ENCODE peak calls at places on chromosomes 16 and 17, in seven cellular contexts. Z is H1, L is A549, U is GM12878, N is K562, Y is HCT116, P is HepG2. F is an unnamed sample.

GRCh38 chr17:40486513-40487370 is 14.7 kb downstream of the TNS4 start:
- DNase-seq in Z (no peak), P (no peak), U (no peak), L (no peak), Y (peak), N (no peak), F (peak)

GRCh38 chr16:75555213-75555706 is 792 bp downstream of the TMEM231 start:
- DNase-seq in N (peak), Z (peak), U (no peak), P (peak), L (peak), Y (peak), F (peak)

GRCh38 chr17:72421128-72422092 is 300.6 kb downstream of the SOX9 start:
- DNase-seq in Z (no peak), U (peak), P (peak), L (peak), N (peak), Y (peak), F (peak)

GRCh38 chr17:8019665-8020064 is 17.2 kb downstream of the GUCY2D start:
- DNase-seq in U (no peak), Z (no peak), N (no peak), Y (no peak), P (no peak), L (no peak), F (peak)

GRCh38 chr16:28175715-28176114 is 36.0 kb downstream of the XPO6 start:
- DNase-seq in Z (no peak), U (no peak), Y (no peak), L (no peak), P (no peak), N (no peak), F (no peak)

GRCh38 chr16:75244844-75245758 is 6.3 kb downstream of the BCAR1 start:
- DNase-seq in Y (no peak), U (no peak), P (peak), Z (no peak), L (peak), N (no peak), F (peak)

GRCh38 chr17:14196337-14196997 is 40.2 kb downstream of the CDRT15 start:
- DNase-seq in L (no peak), Z (no peak), U (no peak), Y (no peak), P (no peak), N (no peak), F (no peak)

GRCh38 chr17:13024033-13024432 is 6.2 kb upstream of the ELAC2 start:
- DNase-seq in N (no peak), Y (no peak), Z (no peak), U (no peak), P (no peak), L (no peak), F (no peak)

GRCh38 chr17:58329035-58329807 is 626 bp upstream of the TSPOAP1 start:
- DNase-seq in P (peak), Y (no peak), Z (peak), L (no peak), U (peak), N (peak), F (no peak)

GRCh38 chr16:56824335-56824734 is 40.7 kb upstream of the SLC12A3 start:
- DNase-seq in L (peak), P (peak), U (no peak), Y (no peak), Z (no peak), N (no peak), F (no peak)

GRCh38 chr17:50946891-50947843 is 81.0 kb upstream of the TOB1 start:
- DNase-seq in P (no peak), L (no peak), N (peak), Y (no peak), Z (no peak), U (no peak), F (no peak)

GRCh38 chr16:52434224-52434623 is 112.7 kb downstream of the TOX3 start:
- DNase-seq in U (no peak), N (no peak), Y (no peak), L (no peak), P (no peak), Z (no peak), F (no peak)

GRCh38 chr17:58338907-58339774 is 10.5 kb upstream of the TSPOAP1 start:
- DNase-seq in P (peak), U (peak), N (peak), Y (no peak), Z (peak), L (no peak), F (peak)

GRCh38 chr16:23974223-23974622 is 138.4 kb downstream of the PRKCB start:
- DNase-seq in Y (no peak), L (no peak), P (no peak), Z (peak), U (no peak), N (no peak), F (no peak)

GRCh38 chr16:3935921-3936320 is 55.4 kb upstream of the CREBBP start:
- DNase-seq in U (no peak), P (no peak), Z (no peak), Y (no peak), L (no peak), N (no peak), F (no peak)

GRCh38 chr17:15963670-15964110 is 18.8 kb downstream of the ADORA2B start:
- DNase-seq in L (no peak), U (no peak), P (no peak), Z (no peak), Y (peak), N (no peak), F (peak)

GRCh38 chr17:39653662-39654331 is 11.4 kb upstream of the TCAP start:
- DNase-seq in U (no peak), N (peak), Y (no peak), Z (peak), P (peak), L (peak), F (no peak)

GRCh38 chr17:13888043-13888442 is 181.3 kb upstream of the COX10 start:
- DNase-seq in L (no peak), Y (no peak), N (peak), P (no peak), Z (no peak), U (no peak), F (peak)

GRCh38 chr17:28335201-28335958 is at the start of the genes IFT20 and TNFAIP1:
- DNase-seq in L (peak), P (peak), Z (peak), Y (peak), N (peak), U (peak), F (peak)

GRCh38 chr16:23597003-23597756 is 1.1 kb upstream of the NDUFAB1 start:
- DNase-seq in Z (peak), N (peak), L (peak), P (peak), U (no peak), Y (peak), F (no peak)

GRCh38 chr17:45431531-45432404 is 902 bp downstream of the ARHGAP27 start:
- DNase-seq in N (peak), L (peak), Y (peak), P (peak), Z (peak), U (no peak), F (peak)

GRCh38 chr16:14300631-14301149 is 229.6 kb downstream of the MRTFB start:
- DNase-seq in Y (peak), Z (no peak), N (peak), P (peak), U (no peak), L (peak), F (peak)

GRCh38 chr16:47058295-47059086 is 85.0 kb upstream of the DNAJA2 start:
- DNase-seq in Z (no peak), P (peak), N (no peak), U (no peak), L (no peak), Y (no peak), F (no peak)

GRCh38 chr17:5364156-5364555 is 55.3 kb downstream of the NUP88 start:
- DNase-seq in Z (no peak), L (no peak), Y (no peak), N (no peak), U (no peak), P (no peak), F (peak)

GRCh38 chr16:75461575-75461974 is 2.9 kb downstream of the TMEM170A start:
- DNase-seq in Y (no peak), Z (no peak), U (no peak), P (no peak), N (no peak), L (no peak), F (no peak)

GRCh38 chr17:56558088-56558487 is 35.4 kb upstream of the NOG start:
- DNase-seq in Y (no peak), L (no peak), P (no peak), N (no peak), U (no peak), Z (no peak), F (no peak)

GRCh38 chr17:73826872-73827228 is 182.6 kb upstream of the SDK2 start:
- DNase-seq in Y (no peak), Z (no peak), N (no peak), U (no peak), L (no peak), P (no peak), F (no peak)

GRCh38 chr17:79955167-79955549 is 80.5 kb downstream of the TBC1D16 start:
- DNase-seq in L (no peak), P (no peak), Z (no peak), N (no peak), U (no peak), Y (no peak), F (no peak)

GRCh38 chr17:50688168-50688719 is 19.5 kb downstream of the ANKRD40 start:
- DNase-seq in N (no peak), P (no peak), Z (no peak), L (no peak), U (no peak), Y (no peak), F (no peak)

GRCh38 chr17:74271281-74271680 is 2.8 kb upstream of the DNAI2 start:
- DNase-seq in U (no peak), Y (no peak), Z (no peak), P (no peak), N (peak), L (no peak), F (no peak)

GRCh38 chr16:19203374-19203966 is 35.4 kb downstream of the SYT17 start:
- DNase-seq in P (no peak), U (peak), Z (no peak), N (no peak), Y (no peak), L (no peak), F (no peak)

GRCh38 chr17:30957741-30958140 is 13.1 kb upstream of the RNF135 start:
- DNase-seq in L (no peak), P (no peak), N (no peak), Z (no peak), Y (no peak), U (no peak), F (no peak)

GRCh38 chr16:48580925-48581500 is 29.0 kb downstream of the N4BP1 start:
- DNase-seq in N (no peak), Y (no peak), Z (no peak), P (no peak), L (no peak), U (no peak), F (no peak)

GRCh38 chr17:7084058-7084457 is 4.0 kb upstream of the CLEC10A start:
- DNase-seq in U (no peak), L (no peak), P (no peak), Y (no peak), N (no peak), Z (no peak), F (no peak)

GRCh38 chr16:4500283-4500682 is 24.1 kb downstream of the HMOX2 start:
- DNase-seq in N (no peak), P (peak), Z (no peak), U (no peak), L (peak), Y (peak), F (peak)

GRCh38 chr16:56451753-56452689 is 667 bp downstream of the OGFOD1 start:
- DNase-seq in L (peak), Z (no peak), P (peak), N (peak), U (no peak), Y (peak), F (peak)

GRCh38 chr17:36722121-36722902 is 120.9 kb downstream of the MRM1 start:
- DNase-seq in U (no peak), Y (no peak), N (peak), L (no peak), P (no peak), Z (peak), F (peak)

GRCh38 chr16:78075800-78076199 is 23.7 kb upstream of the WWOX start:
- DNase-seq in L (no peak), Y (no peak), Z (no peak), P (no peak), N (no peak), U (no peak), F (no peak)

GRCh38 chr16:28310796-28311195 is 18.5 kb downstream of the SBK1 start:
- DNase-seq in P (no peak), Z (no peak), L (no peak), N (peak), Y (no peak), U (no peak), F (no peak)

GRCh38 chr16:73231969-73232554 is 184.1 kb upstream of the ZFHX3 start:
- DNase-seq in U (no peak), L (no peak), P (no peak), Y (no peak), N (no peak), Z (no peak), F (no peak)
- TF ChIP-seq CEBPB in U (no peak), L (no peak), P (no peak), Y (no peak), N (no peak), Z (no peak), F (no peak)

DNA sequence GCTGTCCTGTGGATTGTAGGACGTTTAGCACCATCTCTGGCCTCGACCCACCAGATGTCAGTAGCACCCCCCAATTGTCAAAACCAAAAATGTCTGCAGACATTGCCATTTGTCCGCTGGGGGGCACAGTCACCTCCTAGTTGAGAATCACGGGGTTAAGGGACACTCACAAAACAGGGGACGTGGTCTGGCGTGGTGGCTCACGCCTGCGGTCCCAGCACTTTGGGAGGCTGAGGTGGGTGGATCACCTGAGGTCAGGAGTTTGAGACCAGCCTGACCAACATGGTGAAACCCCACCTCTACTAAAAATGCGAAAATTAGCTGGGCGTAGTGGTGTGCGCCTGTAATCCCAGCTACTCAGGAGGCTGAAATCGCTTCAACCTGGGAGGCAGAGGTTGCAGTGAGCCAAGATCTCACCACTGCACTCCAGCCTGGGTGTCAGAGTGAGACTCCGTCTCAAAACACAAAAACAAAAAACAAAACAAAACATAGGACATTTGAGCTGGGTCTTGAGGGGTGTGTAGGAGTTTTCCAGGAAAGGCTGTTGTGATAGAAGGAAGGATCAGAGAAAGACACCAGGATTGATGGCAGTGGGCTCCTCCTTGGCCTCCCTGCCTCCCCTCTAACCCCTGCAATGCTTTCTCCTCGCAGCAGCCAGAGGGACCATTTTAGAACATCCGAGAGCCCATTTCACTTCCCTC is 171.8 kb upstream of the GSE1 start:
- DNase-seq in L (no peak), Z (no peak), Y (peak), N (peak), U (no peak), P (peak), F (no peak)
- TF ChIP-seq CEBPB in L (no peak), Z (no peak), Y (no peak), N (no peak), U (no peak), P (no peak), F (no peak)

DNA sequence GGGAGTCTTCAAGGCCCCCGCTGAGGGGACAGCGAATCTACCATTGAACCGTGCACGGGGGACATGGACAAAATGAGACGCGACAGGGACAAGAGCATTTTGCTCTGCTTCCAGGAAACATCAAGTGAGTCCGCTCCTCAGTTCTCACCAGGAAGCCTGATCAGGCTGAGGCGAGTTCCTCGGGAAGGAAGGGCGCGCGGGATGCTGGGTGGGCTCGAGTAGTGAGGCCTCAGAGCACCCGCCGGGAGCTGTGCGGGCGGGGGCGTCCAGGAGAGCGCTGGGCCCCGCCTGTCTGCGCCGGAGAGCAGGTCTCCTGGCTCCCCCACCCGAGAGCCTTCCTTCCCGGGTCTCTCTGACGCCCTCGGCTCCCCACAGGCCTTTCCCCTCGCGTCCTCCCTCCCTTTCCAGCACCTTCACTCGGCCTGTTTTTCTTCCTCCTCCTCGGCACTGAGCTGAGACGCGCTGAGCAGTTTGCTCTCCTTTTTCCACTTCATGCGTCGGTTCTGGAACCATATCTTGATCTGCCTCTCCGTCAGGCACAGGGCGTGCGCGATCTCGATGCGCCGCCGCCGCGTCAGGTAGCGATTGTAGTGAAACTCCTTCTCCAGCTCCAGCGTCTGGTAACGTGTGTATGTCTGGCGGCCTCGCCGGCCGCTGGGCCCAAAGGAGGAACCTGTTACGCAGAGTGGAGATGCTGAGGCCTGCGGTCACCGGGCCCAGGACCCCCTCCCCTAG is 2.6 kb upstream of the HOXB5 start:
- DNase-seq in Z (no peak), P (no peak), N (no peak), L (no peak), Y (no peak), U (no peak), F (peak)
- TF ChIP-seq CEBPB in Z (no peak), P (no peak), N (no peak), L (no peak), Y (no peak), U (no peak), F (no peak)

GRCh38 chr16:50699345-50700159 is 6.1 kb downstream of the NOD2 start:
- DNase-seq in Z (no peak), Y (no peak), L (no peak), N (no peak), P (peak), U (no peak), F (peak)

GRCh38 chr16:50704245-50704644 is 10.8 kb downstream of the NOD2 start:
- DNase-seq in Z (no peak), L (no peak), Y (no peak), U (no peak), N (no peak), P (no peak), F (no peak)

GRCh38 chr16:50705436-50706110 is 12.2 kb downstream of the NOD2 start:
- DNase-seq in N (no peak), Z (no peak), P (no peak), L (no peak), U (no peak), Y (no peak), F (no peak)

GRCh38 chr16:50706250-50706649 is 12.8 kb downstream of the NOD2 start:
- DNase-seq in P (no peak), Y (no peak), Z (no peak), U (no peak), L (no peak), N (no peak), F (no peak)

GRCh38 chr16:50702725-50703124 is 9.3 kb downstream of the NOD2 start:
- DNase-seq in U (no peak), Y (no peak), Z (no peak), L (no peak), N (no peak), P (no peak), F (no peak)
- TF ChIP-seq CEBPB in U (no peak), Y (no peak), Z (no peak), L (no peak), N (no peak), P (no peak), F (no peak)

DNA sequence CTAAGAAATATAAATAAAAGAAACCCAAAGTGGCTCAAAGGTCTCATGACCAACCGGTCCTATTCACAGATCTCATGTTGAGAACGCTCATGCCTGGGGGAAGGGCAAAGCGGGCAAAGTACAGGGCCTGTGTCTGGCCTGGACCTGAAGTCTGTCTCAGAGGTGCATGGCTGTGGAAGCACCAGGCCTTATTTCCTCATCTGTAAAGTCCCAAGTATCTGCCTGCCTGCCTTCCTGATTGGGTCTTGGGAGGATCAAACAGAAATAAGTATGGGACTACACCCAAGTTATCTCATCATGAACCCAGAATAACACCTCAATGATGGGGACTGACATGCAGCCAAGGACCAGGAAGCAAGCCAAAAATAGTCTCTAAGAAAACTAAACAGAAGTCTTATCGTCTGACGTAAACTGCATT is 14.2 kb downstream of the AXIN2 start:
- DNase-seq in U (no peak), Z (no peak), N (no peak), P (peak), Y (no peak), L (no peak), F (peak)
- TF ChIP-seq CEBPB in U (no peak), Z (no peak), N (no peak), P (no peak), Y (no peak), L (no peak), F (no peak)